ENCODE peak calls at places on chromosome 17, in five cellular contexts. X is CD8-positive, alpha-beta memory T cell; P is psoas muscle; O is breast epithelium; U is aorta. A is an unnamed sample.
A peak's percentile ranks its signal among the peaks of the same experiment; 100 is the strongest.

GRCh38 chr17:75896360-75897075 is at the start of gene TRIM65:
- DNase-seq in U (peak; percentile 92), X (peak; percentile 71), O (peak; percentile 81), P (peak; percentile 95), A (peak; percentile 90)

GRCh38 chr17:42673885-42674754 is 2.7 kb downstream of the PLEKHH3 start:
- DNase-seq in U (peak; percentile 84), X (peak; percentile 23), O (no peak), P (peak; percentile 90), A (peak; percentile 77)

GRCh38 chr17:49610883-49611584 is 35.4 kb downstream of the NXPH3 start:
- DNase-seq in U (no peak), O (no peak), P (no peak), X (no peak), A (no peak)

GRCh38 chr17:82244413-82245140 is 15.7 kb downstream of the SLC16A3 start:
- DNase-seq in U (no peak), P (peak; percentile 59), X (no peak), O (no peak), A (no peak)

GRCh38 chr17:42348104-42348503 is 40.1 kb downstream of the STAT3 start:
- DNase-seq in U (no peak), O (no peak), P (no peak), X (no peak), A (no peak)

GRCh38 chr17:59327891-59328290 is 3.6 kb upstream of the YPEL2 start:
- DNase-seq in X (no peak), P (no peak), O (no peak), U (no peak), A (no peak)

GRCh38 chr17:50875074-50875473 is 8.9 kb upstream of the TOB1 start:
- DNase-seq in U (no peak), X (no peak), O (no peak), P (no peak), A (no peak)

GRCh38 chr17:49520386-49521087 is 25.4 kb downstream of the NGFR start:
- DNase-seq in X (no peak), P (no peak), O (peak; percentile 37), U (no peak), A (no peak)

GRCh38 chr17:83126275-83126930 is 47.0 kb downstream of the METRNL start:
- DNase-seq in X (no peak), P (peak; percentile 45), O (peak; percentile 34), U (peak; percentile 43), A (no peak)

GRCh38 chr17:69638516-69638915 is 224.0 kb downstream of the MAP2K6 start:
- DNase-seq in U (no peak), X (no peak), P (no peak), O (no peak), A (no peak)

GRCh38 chr17:9199474-9200196 is 178.3 kb downstream of the NTN1 start:
- DNase-seq in U (no peak), X (no peak), O (no peak), P (no peak), A (peak; percentile 26)

GRCh38 chr17:6567528-6568185 is 11.3 kb upstream of the PITPNM3 start:
- DNase-seq in P (no peak), X (no peak), O (peak; percentile 53), U (no peak), A (no peak)

GRCh38 chr17:80760501-80760900 is 215.9 kb downstream of the RPTOR start:
- DNase-seq in X (no peak), P (no peak), U (no peak), O (peak; percentile 62), A (no peak)

DNA sequence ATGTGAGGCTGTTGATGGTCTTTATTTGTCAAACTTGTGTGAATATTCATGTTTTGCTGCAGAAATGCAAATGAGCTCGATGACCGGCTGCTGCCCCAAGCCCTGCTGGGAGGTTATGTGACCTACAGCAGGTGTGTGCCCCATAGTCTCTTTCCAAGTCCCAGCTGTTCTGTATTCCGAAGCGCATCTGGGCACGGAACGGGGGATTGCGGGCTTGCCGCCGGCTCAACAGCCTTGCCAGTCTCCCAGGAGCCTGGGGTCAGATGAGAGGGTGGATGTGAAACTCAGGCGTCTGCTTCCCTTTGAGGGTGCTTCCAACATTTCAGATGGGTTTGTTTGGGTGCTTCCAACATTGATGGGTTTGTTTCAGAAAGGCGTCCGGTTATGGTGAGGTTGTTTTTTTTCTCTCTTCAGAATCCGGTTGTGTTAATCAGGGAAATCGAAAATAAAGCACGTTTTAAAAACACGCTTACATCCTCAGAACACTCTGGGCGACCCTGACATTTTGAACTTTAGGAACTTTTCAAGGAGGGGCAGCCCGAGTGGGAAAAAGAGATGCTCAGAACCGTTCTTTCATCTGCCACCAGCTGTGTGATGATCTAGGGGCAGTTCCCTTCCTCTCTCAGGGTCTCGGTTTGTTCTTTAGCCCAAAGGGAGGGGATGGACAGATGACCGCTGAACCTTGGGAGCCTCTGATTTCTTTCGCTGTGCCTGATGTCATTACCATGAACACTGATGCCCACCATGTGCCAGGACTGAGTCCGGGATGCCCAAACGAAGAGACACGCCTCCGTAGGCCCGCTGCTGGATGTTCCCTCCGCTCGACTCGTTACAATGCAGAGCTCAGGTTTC is 47.8 kb upstream of the AMZ2 start:
- DNase-seq in O (no peak), P (no peak), U (no peak), X (no peak), A (no peak)
- H3K4me3 ChIP-seq in O (peak overlapping the region; percentile 67), P (peak overlapping the region; percentile 63), U (no peak overlapping the region), X (peak overlapping the region; percentile 87), A (peak overlapping the region; percentile 68)

GRCh38 chr17:45428954-45429337 is 3.7 kb downstream of the ARHGAP27 start:
- DNase-seq in U (peak; percentile 63), P (peak; percentile 39), O (no peak), X (no peak), A (no peak)
- H3K4me1 ChIP-seq in U (no peaks in the 10 kb centered on the region), P (peaks cover 22% of the 10 kb centered on the region), O (peaks cover 6% of the 10 kb centered on the region), X (peaks cover 15% of the 10 kb centered on the region), A (peaks cover 82% of the 10 kb centered on the region)

GRCh38 chr17:1785925-1786324 is 24.1 kb downstream of the SERPINF1 start:
- DNase-seq in X (no peak), O (no peak), U (peak; percentile 68), P (peak; percentile 65), A (peak; percentile 52)

GRCh38 chr17:1783834-1784611 is 22.2 kb downstream of the SERPINF1 start:
- DNase-seq in U (peak; percentile 86), X (no peak), O (no peak), P (peak; percentile 93), A (peak; percentile 75)

GRCh38 chr17:1786708-1787107 is 24.8 kb downstream of the SERPINF1 start:
- DNase-seq in U (peak; percentile 48), P (peak; percentile 32), O (no peak), X (no peak), A (no peak)

GRCh38 chr17:1789936-1790335 is 28.1 kb downstream of the SERPINF1 start:
- DNase-seq in U (no peak), P (no peak), O (no peak), X (no peak), A (no peak)

DNA sequence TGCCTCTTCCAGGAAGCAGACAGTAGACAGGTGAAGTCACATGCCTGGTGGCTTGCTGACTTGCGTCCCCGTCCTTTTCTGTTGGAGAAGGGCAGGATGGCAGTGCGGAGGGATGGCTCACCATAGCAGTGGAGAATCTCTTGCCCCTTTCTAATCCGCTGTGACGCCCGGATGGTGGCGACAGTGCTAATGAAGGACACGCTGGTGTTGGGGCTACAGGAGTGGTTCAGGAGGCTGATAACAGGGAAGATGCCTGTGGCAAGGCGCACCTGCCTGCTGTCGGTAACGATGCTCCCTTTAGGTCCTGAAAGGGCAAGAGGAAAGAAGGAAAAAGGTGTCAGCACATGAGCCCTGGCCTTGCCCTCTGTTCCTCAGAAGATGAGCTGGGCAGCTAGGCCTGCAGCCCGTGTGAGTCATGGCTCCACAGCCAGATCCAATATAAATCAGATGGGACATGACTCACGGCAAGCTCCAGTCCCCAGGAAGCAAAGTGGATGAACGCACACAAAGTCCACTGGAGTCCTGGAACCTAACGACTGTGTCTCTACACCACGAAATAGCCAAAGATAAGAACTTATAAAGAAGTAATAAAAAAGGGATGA is 25.5 kb downstream of the SERPINF1 start:
- DNase-seq in X (no peak), P (peak; percentile 91), U (peak; percentile 87), O (no peak), A (peak; percentile 46)
- H3K4me3 ChIP-seq in X (no peak overlapping the region), P (no peak overlapping the region), U (no peak overlapping the region), O (no peak overlapping the region), A (no peak overlapping the region)

GRCh38 chr17:8140413-8141029 is 11.7 kb downstream of the PER1 start:
- DNase-seq in X (no peak), O (no peak), U (no peak), P (no peak), A (no peak)

GRCh38 chr17:8141046-8141445 is 11.2 kb downstream of the PER1 start:
- DNase-seq in O (no peak), U (peak; percentile 47), X (no peak), P (no peak), A (no peak)

GRCh38 chr17:8138672-8139371 is 13.4 kb downstream of the PER1 start:
- DNase-seq in X (peak; percentile 92), P (peak; percentile 97), O (peak; percentile 97), U (peak; percentile 97), A (peak; percentile 94)

GRCh38 chr17:8141741-8142140 is 10.5 kb downstream of the PER1 start:
- DNase-seq in X (no peak), U (no peak), O (no peak), P (no peak), A (no peak)

DNA sequence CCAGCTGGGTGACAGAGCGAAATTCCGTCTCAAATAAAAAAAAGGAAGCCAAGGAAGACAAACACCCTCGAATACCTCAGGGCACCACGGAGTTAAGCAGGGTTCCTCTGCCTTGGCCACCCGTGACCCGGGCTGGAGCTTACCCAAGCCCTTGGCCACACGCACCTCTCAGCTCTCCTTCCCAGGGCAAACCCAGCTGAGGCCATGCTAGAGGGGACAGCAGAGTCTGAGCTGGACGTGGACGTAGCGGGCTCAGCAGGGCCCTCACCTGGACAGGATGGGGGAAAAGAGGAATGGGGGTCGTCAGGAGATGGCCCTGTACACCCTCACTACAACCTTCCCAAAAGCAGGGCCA is 12.2 kb downstream of the PER1 start:
- DNase-seq in O (no peak), P (peak; percentile 72), U (peak; percentile 48), X (no peak), A (no peak)
- H3K4me1 ChIP-seq in O (peaks cover 7% of the 10 kb centered on the region), P (peaks cover 33% of the 10 kb centered on the region), U (no peaks in the 10 kb centered on the region), X (peaks cover 22% of the 10 kb centered on the region), A (peaks cover 66% of the 10 kb centered on the region)

GRCh38 chr17:3891626-3892094 is 1.2 kb downstream of the CAMKK1 start:
- DNase-seq in P (no peak), O (no peak), X (no peak), U (no peak), A (no peak)

GRCh38 chr17:3889613-3890012 is 3.2 kb downstream of the CAMKK1 start:
- DNase-seq in O (no peak), P (no peak), U (no peak), X (no peak), A (no peak)

GRCh38 chr17:3888343-3889171 is 4.3 kb downstream of the CAMKK1 start:
- DNase-seq in P (peak; percentile 90), X (no peak), U (peak; percentile 81), O (peak; percentile 81), A (peak; percentile 78)

GRCh38 chr17:3890893-3891219 is 2.0 kb downstream of the CAMKK1 start:
- DNase-seq in U (no peak), O (no peak), X (no peak), P (no peak), A (no peak)

GRCh38 chr17:3890082-3890892 is 2.6 kb downstream of the CAMKK1 start:
- DNase-seq in O (peak; percentile 67), X (no peak), U (peak; percentile 92), P (peak; percentile 86), A (peak; percentile 48)
- H3K4me3 ChIP-seq in O (peak overlapping the region; percentile 15), X (no peak overlapping the region), U (no peak overlapping the region), P (no peak overlapping the region), A (no peak overlapping the region)

GRCh38 chr17:44108440-44109311 is 14.8 kb downstream of the HDAC5 start:
- DNase-seq in P (peak; percentile 96), O (peak; percentile 68), U (peak; percentile 95), X (no peak), A (peak; percentile 85)
- H3K4me1 ChIP-seq in P (peaks cover 98% of the 10 kb centered on the region), O (peaks cover 51% of the 10 kb centered on the region), U (peaks cover 6% of the 10 kb centered on the region), X (peaks cover 22% of the 10 kb centered on the region), A (peaks cover 100% of the 10 kb centered on the region)